ENCODE peak calls at places on chromosomes 6 and 20, in nine cellular contexts. One of them, this sample, is unnamed.

GRCh38 chr6:73560853-73561407 is 40.1 kb upstream of the EEF1A1 start:
- DNase-seq in HepG2: no peak
- DNase-seq in sigmoid colon: no peak
- DNase-seq in ovary: no peak
- DNase-seq in type B pancreatic cell: no peak
- DNase-seq in spleen: no peak
- DNase-seq in NB4: no peak
- DNase-seq in CD14-positive monocyte: no peak
- DNase-seq in mesothelial cell of epicardium: no peak
- DNase-seq in this sample: no peak

GRCh38 chr20:24732076-24732475 is 217.0 kb upstream of the CST7 start:
- DNase-seq in HepG2: no peak
- DNase-seq in sigmoid colon: no peak
- DNase-seq in ovary: no peak
- DNase-seq in type B pancreatic cell: no peak
- DNase-seq in spleen: no peak
- DNase-seq in NB4: no peak
- DNase-seq in CD14-positive monocyte: no peak
- DNase-seq in mesothelial cell of epicardium: no peak
- DNase-seq in this sample: peak

GRCh38 chr6:72787521-72788031 is 165.7 kb downstream of the KCNQ5 start:
- DNase-seq in HepG2: no peak
- DNase-seq in sigmoid colon: no peak
- DNase-seq in ovary: no peak
- DNase-seq in type B pancreatic cell: no peak
- DNase-seq in spleen: no peak
- DNase-seq in NB4: no peak
- DNase-seq in CD14-positive monocyte: no peak
- DNase-seq in mesothelial cell of epicardium: no peak
- DNase-seq in this sample: no peak

GRCh38 chr6:115358616-115359015 is 702.1 kb downstream of the FRK start:
- DNase-seq in HepG2: no peak
- DNase-seq in sigmoid colon: no peak
- DNase-seq in ovary: no peak
- DNase-seq in type B pancreatic cell: no peak
- DNase-seq in spleen: no peak
- DNase-seq in NB4: no peak
- DNase-seq in CD14-positive monocyte: no peak
- DNase-seq in mesothelial cell of epicardium: no peak
- DNase-seq in this sample: no peak

GRCh38 chr20:22717466-22717865 is 133.1 kb upstream of the FOXA2 start:
- DNase-seq in HepG2: no peak
- DNase-seq in sigmoid colon: no peak
- DNase-seq in ovary: no peak
- DNase-seq in type B pancreatic cell: no peak
- DNase-seq in spleen: no peak
- DNase-seq in NB4: no peak
- DNase-seq in CD14-positive monocyte: no peak
- DNase-seq in mesothelial cell of epicardium: no peak
- DNase-seq in this sample: no peak

GRCh38 chr6:103707596-103708325 is 1152.0 kb downstream of the HACE1 start:
- DNase-seq in HepG2: no peak
- DNase-seq in sigmoid colon: no peak
- DNase-seq in ovary: no peak
- DNase-seq in type B pancreatic cell: no peak
- DNase-seq in spleen: no peak
- DNase-seq in NB4: no peak
- DNase-seq in CD14-positive monocyte: no peak
- DNase-seq in mesothelial cell of epicardium: no peak
- DNase-seq in this sample: no peak

GRCh38 chr6:17418281-17419188 is 25.1 kb downstream of the CAP2 start:
- DNase-seq in HepG2: no peak
- DNase-seq in sigmoid colon: no peak
- DNase-seq in ovary: no peak
- DNase-seq in type B pancreatic cell: no peak
- DNase-seq in spleen: no peak
- DNase-seq in NB4: no peak
- DNase-seq in CD14-positive monocyte: no peak
- DNase-seq in mesothelial cell of epicardium: no peak
- DNase-seq in this sample: no peak

GRCh38 chr20:34536798-34537394 is 20.7 kb downstream of the DYNLRB1 start:
- DNase-seq in HepG2: peak
- DNase-seq in sigmoid colon: peak
- DNase-seq in ovary: no peak
- DNase-seq in type B pancreatic cell: no peak
- DNase-seq in spleen: peak
- DNase-seq in NB4: peak
- DNase-seq in CD14-positive monocyte: no peak
- DNase-seq in mesothelial cell of epicardium: no peak
- DNase-seq in this sample: no peak

GRCh38 chr6:26233608-26234420 is 131.2 kb upstream of the BTN3A2 start:
- DNase-seq in HepG2: no peak
- DNase-seq in sigmoid colon: peak
- DNase-seq in ovary: no peak
- DNase-seq in type B pancreatic cell: no peak
- DNase-seq in spleen: peak
- DNase-seq in NB4: peak
- DNase-seq in CD14-positive monocyte: no peak
- DNase-seq in mesothelial cell of epicardium: no peak
- DNase-seq in this sample: no peak

GRCh38 chr6:20340459-20340858 is 61.2 kb upstream of the E2F3 start:
- DNase-seq in HepG2: no peak
- DNase-seq in sigmoid colon: no peak
- DNase-seq in ovary: no peak
- DNase-seq in type B pancreatic cell: no peak
- DNase-seq in spleen: no peak
- DNase-seq in NB4: no peak
- DNase-seq in CD14-positive monocyte: no peak
- DNase-seq in mesothelial cell of epicardium: no peak
- DNase-seq in this sample: no peak
- TF ChIP-seq CTCF in HepG2: no peak
- TF ChIP-seq CTCF in sigmoid colon: no peak
- TF ChIP-seq CTCF in ovary: no peak
- TF ChIP-seq CTCF in type B pancreatic cell: no peak
- TF ChIP-seq CTCF in spleen: no peak
- TF ChIP-seq CTCF in NB4: no peak
- TF ChIP-seq CTCF in CD14-positive monocyte: no peak
- TF ChIP-seq CTCF in mesothelial cell of epicardium: no peak
- TF ChIP-seq CTCF in this sample: no peak

DNA sequence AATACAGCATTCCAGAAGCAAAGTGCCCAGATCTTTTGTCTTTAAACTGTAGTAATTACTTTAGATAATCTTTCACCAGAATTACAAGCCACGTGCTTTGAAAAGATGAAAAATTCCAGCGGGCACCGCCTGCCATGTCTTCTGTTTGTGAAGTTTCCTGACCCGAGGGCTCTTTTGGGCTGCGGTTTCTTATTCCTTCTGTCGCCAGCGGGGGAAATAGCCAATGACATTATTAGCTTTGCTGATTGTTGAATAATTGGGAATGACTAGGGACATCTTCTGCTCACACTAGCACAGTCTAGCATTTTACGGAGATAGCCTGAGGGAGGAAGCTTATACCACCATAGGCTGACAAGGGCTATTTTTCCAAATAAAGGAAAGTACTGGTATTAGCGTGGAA is 124.7 kb downstream of the SAMD5 start:
- DNase-seq in HepG2: no peak
- DNase-seq in sigmoid colon: no peak
- DNase-seq in ovary: no peak
- DNase-seq in type B pancreatic cell: no peak
- DNase-seq in spleen: no peak
- DNase-seq in NB4: no peak
- DNase-seq in CD14-positive monocyte: no peak
- DNase-seq in mesothelial cell of epicardium: no peak
- DNase-seq in this sample: no peak
- TF ChIP-seq CTCF in HepG2: no peak
- TF ChIP-seq CTCF in sigmoid colon: no peak
- TF ChIP-seq CTCF in ovary: no peak
- TF ChIP-seq CTCF in type B pancreatic cell: no peak
- TF ChIP-seq CTCF in spleen: no peak
- TF ChIP-seq CTCF in NB4: no peak
- TF ChIP-seq CTCF in CD14-positive monocyte: no peak
- TF ChIP-seq CTCF in mesothelial cell of epicardium: no peak
- TF ChIP-seq CTCF in this sample: no peak

DNA sequence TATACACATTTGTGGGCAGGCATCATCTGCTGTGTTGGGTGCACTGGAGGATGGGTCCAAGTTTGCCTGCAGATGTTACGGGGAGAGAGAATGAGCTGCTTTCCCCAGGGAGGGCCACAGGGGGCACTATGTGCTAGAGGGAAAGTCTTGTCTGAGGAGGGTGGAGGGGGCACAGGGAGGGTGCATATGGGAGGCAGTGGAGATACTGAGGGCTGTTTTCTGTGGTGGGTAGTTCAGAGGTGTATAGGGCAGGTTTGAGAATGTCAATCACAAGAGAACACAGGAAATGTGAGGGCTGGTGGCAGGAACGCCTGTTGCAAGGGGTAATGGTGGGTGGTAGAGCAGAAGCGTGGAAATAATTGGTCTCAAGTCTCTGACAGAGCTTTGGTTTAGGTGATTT is 7.7 kb upstream of the PTPRA start:
- DNase-seq in HepG2: no peak
- DNase-seq in sigmoid colon: no peak
- DNase-seq in ovary: no peak
- DNase-seq in type B pancreatic cell: no peak
- DNase-seq in spleen: no peak
- DNase-seq in NB4: peak
- DNase-seq in CD14-positive monocyte: no peak
- DNase-seq in mesothelial cell of epicardium: no peak
- DNase-seq in this sample: no peak
- TF ChIP-seq CTCF in HepG2: peak
- TF ChIP-seq CTCF in sigmoid colon: no peak
- TF ChIP-seq CTCF in ovary: no peak
- TF ChIP-seq CTCF in type B pancreatic cell: no peak
- TF ChIP-seq CTCF in spleen: peak
- TF ChIP-seq CTCF in NB4: peak
- TF ChIP-seq CTCF in CD14-positive monocyte: no peak
- TF ChIP-seq CTCF in mesothelial cell of epicardium: no peak
- TF ChIP-seq CTCF in this sample: no peak

DNA sequence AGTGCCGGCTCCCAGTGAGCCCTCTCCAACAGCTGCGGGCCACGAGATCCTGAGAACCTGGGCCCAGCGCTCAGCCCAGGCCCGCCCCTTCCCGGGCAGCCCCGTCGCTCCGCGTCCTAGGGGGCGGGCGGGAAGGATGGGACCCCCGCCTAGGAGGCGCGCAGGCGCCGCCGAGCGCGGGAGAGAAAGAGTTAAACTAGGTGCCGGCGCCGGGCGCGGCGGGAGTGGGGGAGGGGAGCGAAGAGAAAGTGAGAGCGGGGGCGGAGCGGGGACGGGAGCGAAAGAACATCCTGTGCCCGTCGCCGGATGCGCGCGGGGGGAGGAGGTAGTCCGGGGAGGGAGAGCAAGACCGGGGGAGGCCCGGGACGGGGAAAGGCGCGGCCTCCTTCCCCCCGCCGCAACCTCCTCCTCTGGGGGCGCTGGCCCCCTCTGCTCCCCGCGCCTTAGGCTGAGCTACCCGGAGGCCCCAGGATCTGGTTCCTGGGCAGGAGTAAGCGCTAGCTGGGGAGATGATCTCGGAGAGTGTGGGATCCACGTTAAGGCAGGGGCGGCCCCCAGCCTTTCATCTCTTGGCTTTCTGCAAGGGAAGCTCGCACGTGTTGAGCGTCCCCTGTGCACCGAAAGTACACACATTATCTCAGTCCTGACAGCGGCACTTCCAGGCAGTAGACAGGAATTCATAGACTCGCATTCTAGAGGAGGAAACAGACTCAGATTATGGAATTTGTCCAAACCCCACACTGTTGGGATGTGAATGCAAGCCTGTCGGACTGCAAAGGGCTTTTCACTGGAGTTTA is 4.9 kb upstream of the ARMC12 start:
- DNase-seq in HepG2: peak
- DNase-seq in sigmoid colon: peak
- DNase-seq in ovary: peak
- DNase-seq in type B pancreatic cell: peak
- DNase-seq in spleen: peak
- DNase-seq in NB4: peak
- DNase-seq in CD14-positive monocyte: no peak
- DNase-seq in mesothelial cell of epicardium: peak
- DNase-seq in this sample: peak
- TF ChIP-seq CTCF in HepG2: peak
- TF ChIP-seq CTCF in sigmoid colon: no peak
- TF ChIP-seq CTCF in ovary: no peak
- TF ChIP-seq CTCF in type B pancreatic cell: peak
- TF ChIP-seq CTCF in spleen: peak
- TF ChIP-seq CTCF in NB4: peak
- TF ChIP-seq CTCF in CD14-positive monocyte: no peak
- TF ChIP-seq CTCF in mesothelial cell of epicardium: no peak
- TF ChIP-seq CTCF in this sample: no peak

DNA sequence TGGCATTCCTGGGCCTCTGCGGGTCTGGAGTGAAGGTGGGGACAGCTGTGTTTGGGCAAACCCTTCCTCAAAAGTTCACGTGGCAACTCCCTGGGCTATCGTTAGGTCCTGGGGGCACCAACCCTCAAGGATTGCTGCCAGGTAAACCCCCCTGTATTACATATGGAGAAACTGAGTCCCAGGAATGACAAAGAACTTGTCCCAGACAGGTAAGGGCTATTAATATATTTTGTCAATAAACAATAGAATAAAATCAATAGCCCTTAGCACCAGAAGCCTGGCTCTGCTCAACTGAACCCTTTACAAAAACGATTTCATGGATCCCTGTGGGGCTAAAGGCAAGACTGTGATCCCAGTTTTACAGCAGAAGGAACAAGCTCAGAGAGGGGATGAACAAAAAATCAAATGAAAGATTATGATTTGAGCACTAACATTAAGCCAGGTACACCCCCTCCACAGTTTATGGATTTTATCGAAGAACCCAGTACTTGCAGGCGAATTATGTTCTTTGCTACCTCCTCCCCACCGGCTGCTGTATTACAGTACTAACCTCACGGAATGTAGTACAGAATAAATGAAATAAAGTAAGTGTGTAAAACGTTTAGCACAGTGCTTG is 2.7 kb downstream of the ID1 start:
- DNase-seq in HepG2: peak
- DNase-seq in sigmoid colon: no peak
- DNase-seq in ovary: no peak
- DNase-seq in type B pancreatic cell: no peak
- DNase-seq in spleen: no peak
- DNase-seq in NB4: no peak
- DNase-seq in CD14-positive monocyte: no peak
- DNase-seq in mesothelial cell of epicardium: no peak
- DNase-seq in this sample: no peak
- TF ChIP-seq CTCF in HepG2: no peak
- TF ChIP-seq CTCF in sigmoid colon: no peak
- TF ChIP-seq CTCF in ovary: no peak
- TF ChIP-seq CTCF in type B pancreatic cell: no peak
- TF ChIP-seq CTCF in spleen: no peak
- TF ChIP-seq CTCF in NB4: no peak
- TF ChIP-seq CTCF in CD14-positive monocyte: no peak
- TF ChIP-seq CTCF in mesothelial cell of epicardium: no peak
- TF ChIP-seq CTCF in this sample: no peak

GRCh38 chr20:44056010-44056698 is 130.8 kb downstream of the JPH2 start:
- DNase-seq in HepG2: peak
- DNase-seq in sigmoid colon: peak
- DNase-seq in ovary: no peak
- DNase-seq in type B pancreatic cell: peak
- DNase-seq in spleen: no peak
- DNase-seq in NB4: peak
- DNase-seq in CD14-positive monocyte: peak
- DNase-seq in mesothelial cell of epicardium: no peak
- DNase-seq in this sample: peak
- TF ChIP-seq CTCF in HepG2: peak
- TF ChIP-seq CTCF in sigmoid colon: no peak
- TF ChIP-seq CTCF in ovary: no peak
- TF ChIP-seq CTCF in type B pancreatic cell: peak
- TF ChIP-seq CTCF in spleen: peak
- TF ChIP-seq CTCF in NB4: peak
- TF ChIP-seq CTCF in CD14-positive monocyte: peak
- TF ChIP-seq CTCF in mesothelial cell of epicardium: no peak
- TF ChIP-seq CTCF in this sample: peak

This sample was measured in osteocyte.